ENCODE peak calls at places on chromosomes 13 and 19, in eight cellular contexts. Z is KBM-7, W is ELR, O is activated T-cell treated with anti-CD3 and anti-CD28 coated beads for 1 hour, I is NCI-H1048, S is iPS-NIHi11, E is ovary, X is stomach. R is an unnamed sample.

GRCh38 chr13:21079761-21080730 is 18.7 kb upstream of the LATS2 start:
- DNase-seq in Z (no peak), W (peak), O (no peak), I (no peak), S (no peak), E (no peak), X (no peak), R (no peak)

GRCh38 chr13:55219538-55219937 is 1921.2 kb upstream of the PRR20A start:
- DNase-seq in Z (no peak), W (no peak), O (no peak), I (no peak), S (no peak), E (no peak), X (no peak), R (no peak)

GRCh38 chr13:73034901-73035300 is 23.9 kb upstream of the KLF5 start:
- DNase-seq in Z (no peak), W (no peak), O (no peak), I (no peak), S (no peak), E (no peak), X (no peak), R (no peak)

GRCh38 chr19:33467851-33468250 is 53.7 kb downstream of the PEPD start:
- DNase-seq in Z (no peak), W (no peak), O (no peak), I (no peak), S (no peak), E (no peak), X (no peak), R (no peak)

GRCh38 chr19:33860691-33861090 is 64.0 kb downstream of the KCTD15 start:
- DNase-seq in Z (no peak), W (no peak), O (no peak), I (no peak), S (no peak), E (no peak), X (no peak), R (no peak)

GRCh38 chr19:7894612-7895309 is 6.5 kb downstream of the LRRC8E start:
- DNase-seq in Z (no peak), W (no peak), O (no peak), I (no peak), S (peak), E (no peak), X (peak), R (no peak)

GRCh38 chr13:97284558-97284957 is 62.4 kb downstream of the MBNL2 start:
- DNase-seq in Z (no peak), W (no peak), O (no peak), I (no peak), S (no peak), E (no peak), X (no peak), R (no peak)

GRCh38 chr13:25394661-25395060 is 22.9 kb downstream of the ATP8A2 start:
- DNase-seq in Z (peak), W (no peak), O (no peak), I (no peak), S (no peak), E (no peak), X (no peak), R (no peak)

GRCh38 chr19:44747739-44748425 is 626 bp upstream of the BCL3 start:
- DNase-seq in Z (peak), W (peak), O (peak), I (peak), S (no peak), E (peak), X (peak), R (no peak)

GRCh38 chr13:31515427-31515826 is 223.9 kb upstream of the RXFP2 start:
- DNase-seq in Z (no peak), W (no peak), O (no peak), I (no peak), S (no peak), E (no peak), X (no peak), R (no peak)

GRCh38 chr19:48913114-48913513 is 13.0 kb downstream of the NUCB1 start:
- DNase-seq in Z (peak), W (peak), O (no peak), I (no peak), S (peak), E (no peak), X (no peak), R (no peak)

GRCh38 chr19:2376784-2377519 is 16.9 kb downstream of the TMPRSS9 start:
- DNase-seq in Z (no peak), W (no peak), O (no peak), I (no peak), S (peak), E (no peak), X (no peak), R (no peak)

GRCh38 chr13:107867701-107868661 is 347.4 kb downstream of the LIG4 start:
- DNase-seq in Z (no peak), W (peak), O (no peak), I (peak), S (peak), E (peak), X (peak), R (no peak)

GRCh38 chr19:40549007-40549708 is 27.5 kb upstream of the SHKBP1 start:
- DNase-seq in Z (peak), W (peak), O (peak), I (peak), S (peak), E (peak), X (peak), R (peak)

GRCh38 chr19:3546119-3546518 is 7.1 kb downstream of the TEKTIP1 start:
- DNase-seq in Z (no peak), W (no peak), O (no peak), I (no peak), S (no peak), E (peak), X (peak), R (no peak)

GRCh38 chr19:35143818-35144217 is 763 bp downstream of the FXYD7 start:
- DNase-seq in Z (no peak), W (no peak), O (no peak), I (no peak), S (no peak), E (no peak), X (no peak), R (no peak)

GRCh38 chr13:51538626-51539179 is 45.6 kb upstream of the WDFY2 start:
- DNase-seq in Z (no peak), W (no peak), O (no peak), I (no peak), S (peak), E (no peak), X (no peak), R (no peak)

GRCh38 chr13:45827318-45827717 is 24.2 kb downstream of the SIAH3 start:
- DNase-seq in Z (no peak), W (no peak), O (no peak), I (no peak), S (no peak), E (no peak), X (no peak), R (no peak)

GRCh38 chr13:21929400-21929799 is 258.5 kb downstream of the FGF9 start:
- DNase-seq in Z (no peak), W (no peak), O (no peak), I (no peak), S (peak), E (no peak), X (no peak), R (no peak)

GRCh38 chr19:6737873-6738725 is 719 bp upstream of the GPR108 start:
- DNase-seq in Z (peak), W (peak), O (peak), I (peak), S (no peak), E (peak), X (peak), R (peak)

GRCh38 chr19:2014731-2015610 is 543 bp downstream of the BTBD2 start:
- DNase-seq in Z (no peak), W (peak), O (no peak), I (no peak), S (peak), E (peak), X (no peak), R (no peak)

GRCh38 chr13:109547942-109548860 is 238.2 kb downstream of the IRS2 start:
- DNase-seq in Z (no peak), W (no peak), O (no peak), I (no peak), S (no peak), E (no peak), X (no peak), R (no peak)

GRCh38 chr13:65768545-65768944 is 1461.6 kb downstream of the PCDH9 start:
- DNase-seq in Z (no peak), W (no peak), O (no peak), I (no peak), S (no peak), E (no peak), X (no peak), R (no peak)

GRCh38 chr13:110826861-110827672 is 87.8 kb downstream of the ANKRD10 start:
- DNase-seq in Z (peak), W (no peak), O (no peak), I (no peak), S (no peak), E (no peak), X (peak), R (no peak)

GRCh38 chr19:29845576-29846176 is 33.9 kb downstream of the CCNE1 start:
- DNase-seq in Z (peak), W (peak), O (no peak), I (no peak), S (no peak), E (no peak), X (no peak), R (no peak)

GRCh38 chr13:46492946-46493345 is 60.0 kb upstream of the LRCH1 start:
- DNase-seq in Z (peak), W (peak), O (no peak), I (no peak), S (peak), E (no peak), X (no peak), R (no peak)

GRCh38 chr13:40221460-40222201 is 444.8 kb downstream of the FOXO1 start:
- DNase-seq in Z (peak), W (peak), O (no peak), I (no peak), S (no peak), E (no peak), X (no peak), R (peak)

GRCh38 chr13:75180805-75181455 is 301.0 kb downstream of the TBC1D4 start:
- DNase-seq in Z (no peak), W (peak), O (no peak), I (no peak), S (no peak), E (no peak), X (no peak), R (no peak)

GRCh38 chr19:17123041-17123440 is 47.5 kb downstream of the MYO9B start:
- DNase-seq in Z (no peak), W (no peak), O (no peak), I (no peak), S (no peak), E (no peak), X (no peak), R (no peak)

GRCh38 chr13:40228981-40229380 is 437.5 kb downstream of the FOXO1 start:
- DNase-seq in Z (no peak), W (no peak), O (no peak), I (no peak), S (no peak), E (no peak), X (no peak), R (no peak)

GRCh38 chr13:33639640-33640080 is 178.3 kb upstream of the RFC3 start:
- DNase-seq in Z (no peak), W (no peak), O (no peak), I (no peak), S (no peak), E (no peak), X (no peak), R (no peak)

GRCh38 chr19:47587295-47587694 is 14.3 kb upstream of the ZNF541 start:
- DNase-seq in Z (no peak), W (peak), O (no peak), I (no peak), S (no peak), E (no peak), X (no peak), R (no peak)

GRCh38 chr19:18197306-18197705 is 4.3 kb downstream of the MPV17L2 start:
- DNase-seq in Z (no peak), W (no peak), O (no peak), I (no peak), S (no peak), E (no peak), X (no peak), R (no peak)

GRCh38 chr13:25375727-25376358 is 4.1 kb downstream of the ATP8A2 start:
- DNase-seq in Z (peak), W (peak), O (peak), I (peak), S (peak), E (no peak), X (no peak), R (no peak)

GRCh38 chr13:106376411-106377112 is 158.9 kb downstream of the EFNB2 start:
- DNase-seq in Z (peak), W (peak), O (no peak), I (no peak), S (no peak), E (no peak), X (peak), R (no peak)

GRCh38 chr19:15332311-15332996 is at the start of gene BRD4:
- DNase-seq in Z (peak), W (peak), O (peak), I (peak), S (peak), E (peak), X (peak), R (peak)

R was measured in CD4-positive, alpha-beta T cell.